ENCODE peak calls at places on chromosomes 13 and 19, in four cellular contexts. Q is gastrocnemius medialis, P is tibial nerve, R is fibroblast of lung. W is an unnamed sample. For H3K4me1, the result is how much of the 10 kb centered on the place peaks cover.

GRCh38 chr13:85693889-85694511 is 105.2 kb downstream of the SLITRK6 start:
- DNase-seq in Q (no peak), P (no peak), R (peak), W (no peak)

GRCh38 chr13:48094404-48094780 is 512 bp downstream of the MED4 start:
- DNase-seq in Q (no peak), P (no peak), R (peak), W (peak)

GRCh38 chr19:21604351-21604926 is 99.0 kb downstream of the ZNF429 start:
- DNase-seq in Q (no peak), P (no peak), R (peak), W (no peak)

GRCh38 chr19:4064073-4064550 is 2.6 kb downstream of the ZBTB7A start:
- DNase-seq in Q (no peak), P (no peak), R (no peak), W (no peak)

GRCh38 chr19:6678690-6679109 is 8.7 kb upstream of the TNFSF14 start:
- DNase-seq in Q (no peak), P (no peak), R (no peak), W (no peak)

GRCh38 chr19:16449330-16449961 is 22.3 kb downstream of the EPS15L1 start:
- DNase-seq in Q (no peak), P (no peak), R (peak), W (no peak)

GRCh38 chr19:51959791-51960190 is 26.8 kb downstream of the ZNF350 start:
- DNase-seq in Q (no peak), P (no peak), R (no peak), W (no peak)

GRCh38 chr13:27820524-27821482 is 28.5 kb downstream of the GSX1 start:
- DNase-seq in Q (no peak), P (no peak), R (no peak), W (no peak)

GRCh38 chr19:50414850-50415660 is 3.7 kb upstream of the SPIB start:
- DNase-seq in Q (peak), P (peak), R (peak), W (peak)

GRCh38 chr13:75881109-75881775 is 245.1 kb downstream of the LMO7 start:
- DNase-seq in Q (no peak), P (no peak), R (peak), W (no peak)

GRCh38 chr19:52962394-52963228 is at the start of gene ZNF816:
- DNase-seq in Q (peak), P (peak), R (peak), W (peak)

GRCh38 chr19:21210037-21210621 is 68.3 kb downstream of the ZNF431 start:
- DNase-seq in Q (no peak), P (no peak), R (no peak), W (no peak)

GRCh38 chr19:50967924-50968708 is 1.3 kb downstream of the KLK6 start:
- DNase-seq in Q (no peak), P (no peak), R (no peak), W (no peak)

GRCh38 chr13:41356788-41357187 is 45.7 kb downstream of the NAA16 start:
- DNase-seq in Q (no peak), P (no peak), R (no peak), W (no peak)

GRCh38 chr19:49771674-49772139 is 4.9 kb downstream of the AP2A1 start:
- DNase-seq in Q (no peak), P (no peak), R (no peak), W (no peak)

GRCh38 chr13:101544979-101545378 is 92.5 kb downstream of the ITGBL1 start:
- DNase-seq in Q (no peak), P (no peak), R (no peak), W (no peak)

GRCh38 chr19:1395194-1396018 is 5.9 kb downstream of the GAMT start:
- DNase-seq in Q (no peak), P (no peak), R (no peak), W (no peak)

GRCh38 chr19:8655340-8655709 is 24.9 kb downstream of the NFILZ start:
- DNase-seq in Q (no peak), P (no peak), R (no peak), W (no peak)

GRCh38 chr19:14477417-14478112 is 2.4 kb upstream of the PTGER1 start:
- DNase-seq in Q (no peak), P (no peak), R (peak), W (no peak)

GRCh38 chr19:4108767-4109625 is 14.9 kb downstream of the MAP2K2 start:
- DNase-seq in Q (no peak), P (no peak), R (no peak), W (no peak)

GRCh38 chr13:51585696-51586095 is 1.4 kb downstream of the WDFY2 start:
- DNase-seq in Q (no peak), P (no peak), R (no peak), W (no peak)

GRCh38 chr19:45213031-45213430 is 32.2 kb downstream of the EXOC3L2 start:
- DNase-seq in Q (no peak), P (no peak), R (no peak), W (no peak)

GRCh38 chr19:1248454-1249297 is at the start of gene MIDN:
- DNase-seq in Q (peak), P (no peak), R (peak), W (peak)

GRCh38 chr19:47122359-47123335 is 8.0 kb upstream of the SAE1 start:
- DNase-seq in Q (no peak), P (no peak), R (peak), W (peak)

GRCh38 chr13:26442541-26442940 is 114.9 kb upstream of the WASF3 start:
- DNase-seq in Q (no peak), P (no peak), R (no peak), W (no peak)

GRCh38 chr13:98824376-98825160 is 72.1 kb upstream of the SLC15A1 start:
- DNase-seq in Q (no peak), P (no peak), R (no peak), W (no peak)

GRCh38 chr19:9586764-9587163 is 2.5 kb upstream of the ZNF121 start:
- DNase-seq in Q (no peak), P (no peak), R (peak), W (peak)

GRCh38 chr13:74288361-74288911 is 154.2 kb upstream of the KLF12 start:
- DNase-seq in Q (peak), P (no peak), R (peak), W (peak)

GRCh38 chr13:99980201-99981114 is 1.1 kb upstream of the ZIC2 start:
- DNase-seq in Q (peak), P (no peak), R (peak), W (peak)

GRCh38 chr19:9075064-9075964 is 11.5 kb upstream of the OR1M1 start:
- DNase-seq in Q (no peak), P (peak), R (peak), W (peak)

GRCh38 chr13:107124129-107124718 is 556.3 kb upstream of the ARGLU1 start:
- DNase-seq in Q (no peak), P (no peak), R (peak), W (peak)

GRCh38 chr19:38263696-38264485 is 482 bp upstream of the SPINT2 start:
- DNase-seq in Q (no peak), P (no peak), R (no peak), W (peak)
- H3K4me1 ChIP-seq in Q (under half), P (under half), R (under half), W (under half)

DNA sequence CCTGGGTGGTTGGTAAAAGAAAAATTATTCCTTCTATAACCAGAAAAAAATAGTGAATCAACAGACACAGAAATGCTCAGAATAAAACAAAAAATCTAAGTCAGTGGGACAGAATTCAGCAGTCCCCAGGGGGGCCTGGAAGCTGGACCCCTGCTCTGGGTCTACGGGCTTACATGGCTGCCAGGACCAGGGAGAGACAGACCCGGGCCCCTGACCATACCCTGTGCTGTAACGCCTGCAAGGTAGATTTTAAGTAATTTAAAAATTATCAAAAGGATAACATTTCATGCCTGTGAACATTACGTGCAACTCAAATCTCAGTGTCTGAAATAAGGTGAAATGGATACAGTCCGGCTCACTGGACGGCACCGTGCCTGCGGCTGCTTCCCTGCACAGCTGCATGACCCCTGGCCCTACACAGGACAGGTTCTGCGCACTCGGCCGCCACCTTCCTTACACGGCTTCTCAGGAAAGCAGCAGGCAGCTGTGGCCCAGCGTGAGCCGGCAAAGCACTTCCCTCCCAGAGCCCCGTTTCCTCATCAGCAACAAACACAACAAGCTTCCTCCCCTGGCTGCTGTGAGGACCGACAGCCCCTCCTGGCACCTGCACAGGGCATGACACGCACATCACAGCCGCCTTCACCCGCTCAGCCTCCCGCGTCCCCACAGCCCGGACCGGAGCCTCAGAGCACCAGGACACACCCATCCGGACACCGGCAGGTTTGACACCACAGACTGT is 22.2 kb downstream of the RASA3 start:
- DNase-seq in Q (peak), P (peak), R (no peak), W (no peak)
- H3K4me1 ChIP-seq in Q (half or more), P (under half), R (half or more), W (under half)

GRCh38 chr19:30303131-30303654 is 69.0 kb upstream of the ZNF536 start:
- DNase-seq in Q (no peak), P (no peak), R (no peak), W (no peak)
- H3K4me1 ChIP-seq in Q (under half), P (under half), R (under half), W (under half)

GRCh38 chr13:79447141-79447540 is 33.8 kb upstream of the NDFIP2 start:
- DNase-seq in Q (no peak), P (no peak), R (no peak), W (no peak)
- H3K4me1 ChIP-seq in Q (under half), P (under half), R (under half), W (under half)

GRCh38 chr19:31894451-31894850 is 451.0 kb upstream of the ZNF507 start:
- DNase-seq in Q (no peak), P (no peak), R (no peak), W (no peak)
- H3K4me1 ChIP-seq in Q (under half), P (under half), R (under half), W (under half)

DNA sequence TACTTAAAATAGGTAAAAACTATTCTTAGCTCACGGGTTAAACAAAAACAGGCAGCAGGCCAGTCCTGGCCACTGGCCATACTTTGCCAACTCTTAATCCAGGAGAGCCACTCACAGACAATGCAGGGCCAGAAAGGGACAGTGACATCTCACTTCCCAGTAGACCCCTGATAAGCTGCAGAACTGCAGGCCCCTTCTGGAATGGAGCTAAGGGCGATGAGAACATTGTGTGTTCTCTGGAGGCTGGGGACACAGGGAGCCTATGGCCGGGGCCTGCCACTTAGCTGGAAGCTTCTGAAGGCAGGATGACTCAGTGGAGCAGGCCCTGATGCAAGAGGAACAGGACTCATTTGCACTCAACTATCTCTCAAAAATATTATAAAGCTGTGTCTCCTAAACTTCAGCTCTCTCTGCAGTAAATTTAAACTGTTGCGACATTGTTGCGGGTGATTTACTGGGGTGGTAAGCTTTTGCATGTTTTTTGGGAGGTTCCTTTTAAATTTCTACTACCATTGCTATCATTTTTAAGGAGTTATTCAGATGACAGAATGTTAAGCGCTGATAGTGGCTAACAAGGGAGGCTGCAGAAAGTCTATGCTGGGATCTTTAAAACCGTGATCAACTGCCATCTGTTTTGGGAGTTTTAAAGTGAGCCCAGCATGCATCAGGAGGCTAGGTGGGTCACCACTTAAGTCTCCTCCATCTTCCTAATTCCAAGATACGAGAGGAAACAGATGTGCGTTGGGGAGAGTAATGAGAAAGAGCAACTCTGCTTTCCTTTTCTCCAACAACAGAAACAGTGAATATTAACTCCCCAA is 33.2 kb upstream of the KATNAL1 start:
- DNase-seq in Q (peak), P (no peak), R (peak), W (no peak)
- H3K4me1 ChIP-seq in Q (under half), P (under half), R (under half), W (under half)

GRCh38 chr19:33435706-33436359 is 62.3 kb downstream of the CEBPG start:
- DNase-seq in Q (no peak), P (no peak), R (no peak), W (no peak)
- H3K4me1 ChIP-seq in Q (under half), P (under half), R (under half), W (under half)

GRCh38 chr13:32124743-32125142 is 93.2 kb downstream of the FRY start:
- DNase-seq in Q (no peak), P (no peak), R (no peak), W (no peak)
- H3K4me1 ChIP-seq in Q (under half), P (under half), R (under half), W (under half)

W was measured in HAP-1.